ENCODE peak calls at places on chromosome 12, in eight cellular contexts. One of them, this sample, is unnamed.

GRCh38 chr12:31317471-31318397 is 8.2 kb downstream of the SINHCAF start:
- DNase-seq in transverse colon: no peak
- DNase-seq in stimulated activated CD4-positive, alpha-beta T cell treated with anti-CD3 and anti-CD28 coated beads, Interleukin-2, amount 100 ng/mL, for 48 hours: no peak
- DNase-seq in iPS-NIHi11: no peak
- DNase-seq in EL: peak; percentile 16
- DNase-seq in posterior cingulate gyrus: no peak
- DNase-seq in activated CD8-positive, alpha-beta T cell treated with anti-CD3 and anti-CD28 coated beads, Interleukin-2, amount 10 ng/mL, durations not matched to agents 7 days and 5 days: no peak
- DNase-seq in stimulated activated naive CD8-positive, alpha-beta T cell treated with anti-CD3 and anti-CD28 coated beads, Interleukin-15, Interleukin-2, amounts not matched to agents 100 U/mL and 50 U/mL, for 24 hours: no peak
- DNase-seq in this sample: no peak

GRCh38 chr12:132327351-132328171 is 1.8 kb downstream of the GALNT9 start:
- DNase-seq in transverse colon: peak; percentile 61
- DNase-seq in stimulated activated CD4-positive, alpha-beta T cell treated with anti-CD3 and anti-CD28 coated beads, Interleukin-2, amount 100 ng/mL, for 48 hours: peak; percentile 51
- DNase-seq in iPS-NIHi11: no peak
- DNase-seq in EL: peak; percentile 87
- DNase-seq in posterior cingulate gyrus: peak; percentile 67
- DNase-seq in activated CD8-positive, alpha-beta T cell treated with anti-CD3 and anti-CD28 coated beads, Interleukin-2, amount 10 ng/mL, durations not matched to agents 7 days and 5 days: peak; percentile 40
- DNase-seq in stimulated activated naive CD8-positive, alpha-beta T cell treated with anti-CD3 and anti-CD28 coated beads, Interleukin-15, Interleukin-2, amounts not matched to agents 100 U/mL and 50 U/mL, for 24 hours: peak; percentile 76
- DNase-seq in this sample: peak; percentile 7

GRCh38 chr12:77893918-77894317 is 63.2 kb downstream of the NAV3 start:
- DNase-seq in transverse colon: peak; percentile 68
- DNase-seq in stimulated activated CD4-positive, alpha-beta T cell treated with anti-CD3 and anti-CD28 coated beads, Interleukin-2, amount 100 ng/mL, for 48 hours: no peak
- DNase-seq in iPS-NIHi11: no peak
- DNase-seq in EL: peak; percentile 21
- DNase-seq in posterior cingulate gyrus: no peak
- DNase-seq in activated CD8-positive, alpha-beta T cell treated with anti-CD3 and anti-CD28 coated beads, Interleukin-2, amount 10 ng/mL, durations not matched to agents 7 days and 5 days: no peak
- DNase-seq in stimulated activated naive CD8-positive, alpha-beta T cell treated with anti-CD3 and anti-CD28 coated beads, Interleukin-15, Interleukin-2, amounts not matched to agents 100 U/mL and 50 U/mL, for 24 hours: no peak
- DNase-seq in this sample: no peak

GRCh38 chr12:131755305-131756113 is 44.6 kb downstream of the SFSWAP start:
- DNase-seq in transverse colon: no peak
- DNase-seq in stimulated activated CD4-positive, alpha-beta T cell treated with anti-CD3 and anti-CD28 coated beads, Interleukin-2, amount 100 ng/mL, for 48 hours: no peak
- DNase-seq in iPS-NIHi11: peak; percentile 76
- DNase-seq in EL: peak; percentile 9
- DNase-seq in posterior cingulate gyrus: no peak
- DNase-seq in activated CD8-positive, alpha-beta T cell treated with anti-CD3 and anti-CD28 coated beads, Interleukin-2, amount 10 ng/mL, durations not matched to agents 7 days and 5 days: peak; percentile 48
- DNase-seq in stimulated activated naive CD8-positive, alpha-beta T cell treated with anti-CD3 and anti-CD28 coated beads, Interleukin-15, Interleukin-2, amounts not matched to agents 100 U/mL and 50 U/mL, for 24 hours: peak; percentile 16
- DNase-seq in this sample: peak; percentile 30

GRCh38 chr12:42426733-42427132 is 100.8 kb downstream of the PPHLN1 start:
- DNase-seq in transverse colon: no peak
- DNase-seq in stimulated activated CD4-positive, alpha-beta T cell treated with anti-CD3 and anti-CD28 coated beads, Interleukin-2, amount 100 ng/mL, for 48 hours: no peak
- DNase-seq in iPS-NIHi11: peak; percentile 21
- DNase-seq in EL: peak; percentile 74
- DNase-seq in posterior cingulate gyrus: no peak
- DNase-seq in activated CD8-positive, alpha-beta T cell treated with anti-CD3 and anti-CD28 coated beads, Interleukin-2, amount 10 ng/mL, durations not matched to agents 7 days and 5 days: no peak
- DNase-seq in stimulated activated naive CD8-positive, alpha-beta T cell treated with anti-CD3 and anti-CD28 coated beads, Interleukin-15, Interleukin-2, amounts not matched to agents 100 U/mL and 50 U/mL, for 24 hours: no peak
- DNase-seq in this sample: peak; percentile 61

GRCh38 chr12:52612431-52613290 is 5.7 kb downstream of the KRT73 start:
- DNase-seq in transverse colon: no peak
- DNase-seq in stimulated activated CD4-positive, alpha-beta T cell treated with anti-CD3 and anti-CD28 coated beads, Interleukin-2, amount 100 ng/mL, for 48 hours: no peak
- DNase-seq in iPS-NIHi11: no peak
- DNase-seq in EL: no peak
- DNase-seq in posterior cingulate gyrus: no peak
- DNase-seq in activated CD8-positive, alpha-beta T cell treated with anti-CD3 and anti-CD28 coated beads, Interleukin-2, amount 10 ng/mL, durations not matched to agents 7 days and 5 days: no peak
- DNase-seq in stimulated activated naive CD8-positive, alpha-beta T cell treated with anti-CD3 and anti-CD28 coated beads, Interleukin-15, Interleukin-2, amounts not matched to agents 100 U/mL and 50 U/mL, for 24 hours: no peak
- DNase-seq in this sample: no peak

GRCh38 chr12:113528606-113529005 is 56.9 kb upstream of the LHX5 start:
- DNase-seq in transverse colon: no peak
- DNase-seq in stimulated activated CD4-positive, alpha-beta T cell treated with anti-CD3 and anti-CD28 coated beads, Interleukin-2, amount 100 ng/mL, for 48 hours: no peak
- DNase-seq in iPS-NIHi11: no peak
- DNase-seq in EL: no peak
- DNase-seq in posterior cingulate gyrus: no peak
- DNase-seq in activated CD8-positive, alpha-beta T cell treated with anti-CD3 and anti-CD28 coated beads, Interleukin-2, amount 10 ng/mL, durations not matched to agents 7 days and 5 days: no peak
- DNase-seq in stimulated activated naive CD8-positive, alpha-beta T cell treated with anti-CD3 and anti-CD28 coated beads, Interleukin-15, Interleukin-2, amounts not matched to agents 100 U/mL and 50 U/mL, for 24 hours: no peak
- DNase-seq in this sample: no peak

GRCh38 chr12:31322651-31323248 is 3.2 kb downstream of the SINHCAF start:
- DNase-seq in transverse colon: peak; percentile 13
- DNase-seq in stimulated activated CD4-positive, alpha-beta T cell treated with anti-CD3 and anti-CD28 coated beads, Interleukin-2, amount 100 ng/mL, for 48 hours: no peak
- DNase-seq in iPS-NIHi11: no peak
- DNase-seq in EL: peak; percentile 72
- DNase-seq in posterior cingulate gyrus: no peak
- DNase-seq in activated CD8-positive, alpha-beta T cell treated with anti-CD3 and anti-CD28 coated beads, Interleukin-2, amount 10 ng/mL, durations not matched to agents 7 days and 5 days: no peak
- DNase-seq in stimulated activated naive CD8-positive, alpha-beta T cell treated with anti-CD3 and anti-CD28 coated beads, Interleukin-15, Interleukin-2, amounts not matched to agents 100 U/mL and 50 U/mL, for 24 hours: no peak
- DNase-seq in this sample: no peak

GRCh38 chr12:2083561-2083960 is 30.8 kb downstream of the CACNA1C start:
- DNase-seq in transverse colon: no peak
- DNase-seq in stimulated activated CD4-positive, alpha-beta T cell treated with anti-CD3 and anti-CD28 coated beads, Interleukin-2, amount 100 ng/mL, for 48 hours: no peak
- DNase-seq in iPS-NIHi11: no peak
- DNase-seq in EL: peak; percentile 31
- DNase-seq in posterior cingulate gyrus: no peak
- DNase-seq in activated CD8-positive, alpha-beta T cell treated with anti-CD3 and anti-CD28 coated beads, Interleukin-2, amount 10 ng/mL, durations not matched to agents 7 days and 5 days: no peak
- DNase-seq in stimulated activated naive CD8-positive, alpha-beta T cell treated with anti-CD3 and anti-CD28 coated beads, Interleukin-15, Interleukin-2, amounts not matched to agents 100 U/mL and 50 U/mL, for 24 hours: no peak
- DNase-seq in this sample: no peak

GRCh38 chr12:113040722-113041168 is 15.8 kb upstream of the DTX1 start:
- DNase-seq in transverse colon: peak; percentile 41
- DNase-seq in stimulated activated CD4-positive, alpha-beta T cell treated with anti-CD3 and anti-CD28 coated beads, Interleukin-2, amount 100 ng/mL, for 48 hours: no peak
- DNase-seq in iPS-NIHi11: no peak
- DNase-seq in EL: peak; percentile 84
- DNase-seq in posterior cingulate gyrus: no peak
- DNase-seq in activated CD8-positive, alpha-beta T cell treated with anti-CD3 and anti-CD28 coated beads, Interleukin-2, amount 10 ng/mL, durations not matched to agents 7 days and 5 days: no peak
- DNase-seq in stimulated activated naive CD8-positive, alpha-beta T cell treated with anti-CD3 and anti-CD28 coated beads, Interleukin-15, Interleukin-2, amounts not matched to agents 100 U/mL and 50 U/mL, for 24 hours: no peak
- DNase-seq in this sample: peak; percentile 50

GRCh38 chr12:11822071-11822818 is 172.8 kb downstream of the ETV6 start:
- DNase-seq in transverse colon: peak; percentile 55
- DNase-seq in stimulated activated CD4-positive, alpha-beta T cell treated with anti-CD3 and anti-CD28 coated beads, Interleukin-2, amount 100 ng/mL, for 48 hours: no peak
- DNase-seq in iPS-NIHi11: no peak
- DNase-seq in EL: peak; percentile 70
- DNase-seq in posterior cingulate gyrus: no peak
- DNase-seq in activated CD8-positive, alpha-beta T cell treated with anti-CD3 and anti-CD28 coated beads, Interleukin-2, amount 10 ng/mL, durations not matched to agents 7 days and 5 days: no peak
- DNase-seq in stimulated activated naive CD8-positive, alpha-beta T cell treated with anti-CD3 and anti-CD28 coated beads, Interleukin-15, Interleukin-2, amounts not matched to agents 100 U/mL and 50 U/mL, for 24 hours: peak; percentile 46
- DNase-seq in this sample: no peak

GRCh38 chr12:103560604-103561101 is 26.4 kb upstream of the STAB2 start:
- DNase-seq in transverse colon: no peak
- DNase-seq in stimulated activated CD4-positive, alpha-beta T cell treated with anti-CD3 and anti-CD28 coated beads, Interleukin-2, amount 100 ng/mL, for 48 hours: no peak
- DNase-seq in iPS-NIHi11: no peak
- DNase-seq in EL: peak; percentile 99
- DNase-seq in posterior cingulate gyrus: no peak
- DNase-seq in activated CD8-positive, alpha-beta T cell treated with anti-CD3 and anti-CD28 coated beads, Interleukin-2, amount 10 ng/mL, durations not matched to agents 7 days and 5 days: no peak
- DNase-seq in stimulated activated naive CD8-positive, alpha-beta T cell treated with anti-CD3 and anti-CD28 coated beads, Interleukin-15, Interleukin-2, amounts not matched to agents 100 U/mL and 50 U/mL, for 24 hours: no peak
- DNase-seq in this sample: no peak

GRCh38 chr12:52428121-52428520 is 6.0 kb downstream of the KRT75 start:
- DNase-seq in transverse colon: no peak
- DNase-seq in stimulated activated CD4-positive, alpha-beta T cell treated with anti-CD3 and anti-CD28 coated beads, Interleukin-2, amount 100 ng/mL, for 48 hours: no peak
- DNase-seq in iPS-NIHi11: no peak
- DNase-seq in EL: no peak
- DNase-seq in posterior cingulate gyrus: no peak
- DNase-seq in activated CD8-positive, alpha-beta T cell treated with anti-CD3 and anti-CD28 coated beads, Interleukin-2, amount 10 ng/mL, durations not matched to agents 7 days and 5 days: no peak
- DNase-seq in stimulated activated naive CD8-positive, alpha-beta T cell treated with anti-CD3 and anti-CD28 coated beads, Interleukin-15, Interleukin-2, amounts not matched to agents 100 U/mL and 50 U/mL, for 24 hours: no peak
- DNase-seq in this sample: no peak

GRCh38 chr12:74539261-74539660 is 1.6 kb downstream of the ATXN7L3B start:
- DNase-seq in transverse colon: no peak
- DNase-seq in stimulated activated CD4-positive, alpha-beta T cell treated with anti-CD3 and anti-CD28 coated beads, Interleukin-2, amount 100 ng/mL, for 48 hours: no peak
- DNase-seq in iPS-NIHi11: no peak
- DNase-seq in EL: peak; percentile 13
- DNase-seq in posterior cingulate gyrus: no peak
- DNase-seq in activated CD8-positive, alpha-beta T cell treated with anti-CD3 and anti-CD28 coated beads, Interleukin-2, amount 10 ng/mL, durations not matched to agents 7 days and 5 days: no peak
- DNase-seq in stimulated activated naive CD8-positive, alpha-beta T cell treated with anti-CD3 and anti-CD28 coated beads, Interleukin-15, Interleukin-2, amounts not matched to agents 100 U/mL and 50 U/mL, for 24 hours: no peak
- DNase-seq in this sample: no peak

GRCh38 chr12:118101051-118101450 is 2.8 kb downstream of the VSIG10 start:
- DNase-seq in transverse colon: no peak
- DNase-seq in stimulated activated CD4-positive, alpha-beta T cell treated with anti-CD3 and anti-CD28 coated beads, Interleukin-2, amount 100 ng/mL, for 48 hours: no peak
- DNase-seq in iPS-NIHi11: no peak
- DNase-seq in EL: no peak
- DNase-seq in posterior cingulate gyrus: no peak
- DNase-seq in activated CD8-positive, alpha-beta T cell treated with anti-CD3 and anti-CD28 coated beads, Interleukin-2, amount 10 ng/mL, durations not matched to agents 7 days and 5 days: no peak
- DNase-seq in stimulated activated naive CD8-positive, alpha-beta T cell treated with anti-CD3 and anti-CD28 coated beads, Interleukin-15, Interleukin-2, amounts not matched to agents 100 U/mL and 50 U/mL, for 24 hours: no peak
- DNase-seq in this sample: no peak

GRCh38 chr12:57243521-57244305 is 7.3 kb downstream of the STAC3 start:
- DNase-seq in transverse colon: peak; percentile 86
- DNase-seq in stimulated activated CD4-positive, alpha-beta T cell treated with anti-CD3 and anti-CD28 coated beads, Interleukin-2, amount 100 ng/mL, for 48 hours: peak; percentile 86
- DNase-seq in iPS-NIHi11: peak; percentile 88
- DNase-seq in EL: peak; percentile 63
- DNase-seq in posterior cingulate gyrus: peak; percentile 66
- DNase-seq in activated CD8-positive, alpha-beta T cell treated with anti-CD3 and anti-CD28 coated beads, Interleukin-2, amount 10 ng/mL, durations not matched to agents 7 days and 5 days: peak; percentile 89
- DNase-seq in stimulated activated naive CD8-positive, alpha-beta T cell treated with anti-CD3 and anti-CD28 coated beads, Interleukin-15, Interleukin-2, amounts not matched to agents 100 U/mL and 50 U/mL, for 24 hours: peak; percentile 88
- DNase-seq in this sample: peak; percentile 81

GRCh38 chr12:18277196-18277595 is 15.9 kb downstream of the PIK3C2G start:
- DNase-seq in transverse colon: no peak
- DNase-seq in stimulated activated CD4-positive, alpha-beta T cell treated with anti-CD3 and anti-CD28 coated beads, Interleukin-2, amount 100 ng/mL, for 48 hours: no peak
- DNase-seq in iPS-NIHi11: no peak
- DNase-seq in EL: no peak
- DNase-seq in posterior cingulate gyrus: no peak
- DNase-seq in activated CD8-positive, alpha-beta T cell treated with anti-CD3 and anti-CD28 coated beads, Interleukin-2, amount 10 ng/mL, durations not matched to agents 7 days and 5 days: no peak
- DNase-seq in stimulated activated naive CD8-positive, alpha-beta T cell treated with anti-CD3 and anti-CD28 coated beads, Interleukin-15, Interleukin-2, amounts not matched to agents 100 U/mL and 50 U/mL, for 24 hours: no peak
- DNase-seq in this sample: no peak

GRCh38 chr12:75977952-75978671 is 53.5 kb downstream of the PHLDA1 start:
- DNase-seq in transverse colon: peak; percentile 75
- DNase-seq in stimulated activated CD4-positive, alpha-beta T cell treated with anti-CD3 and anti-CD28 coated beads, Interleukin-2, amount 100 ng/mL, for 48 hours: peak; percentile 54
- DNase-seq in iPS-NIHi11: peak; percentile 44
- DNase-seq in EL: peak; percentile 100
- DNase-seq in posterior cingulate gyrus: no peak
- DNase-seq in activated CD8-positive, alpha-beta T cell treated with anti-CD3 and anti-CD28 coated beads, Interleukin-2, amount 10 ng/mL, durations not matched to agents 7 days and 5 days: peak; percentile 89
- DNase-seq in stimulated activated naive CD8-positive, alpha-beta T cell treated with anti-CD3 and anti-CD28 coated beads, Interleukin-15, Interleukin-2, amounts not matched to agents 100 U/mL and 50 U/mL, for 24 hours: peak; percentile 69
- DNase-seq in this sample: peak; percentile 96

GRCh38 chr12:58803893-58804292 is 116.4 kb downstream of the LRIG3 start:
- DNase-seq in transverse colon: no peak
- DNase-seq in stimulated activated CD4-positive, alpha-beta T cell treated with anti-CD3 and anti-CD28 coated beads, Interleukin-2, amount 100 ng/mL, for 48 hours: no peak
- DNase-seq in iPS-NIHi11: no peak
- DNase-seq in EL: peak; percentile 75
- DNase-seq in posterior cingulate gyrus: no peak
- DNase-seq in activated CD8-positive, alpha-beta T cell treated with anti-CD3 and anti-CD28 coated beads, Interleukin-2, amount 10 ng/mL, durations not matched to agents 7 days and 5 days: no peak
- DNase-seq in stimulated activated naive CD8-positive, alpha-beta T cell treated with anti-CD3 and anti-CD28 coated beads, Interleukin-15, Interleukin-2, amounts not matched to agents 100 U/mL and 50 U/mL, for 24 hours: no peak
- DNase-seq in this sample: no peak

GRCh38 chr12:97960741-97961608 is 498.4 kb downstream of the RMST start:
- DNase-seq in transverse colon: no peak
- DNase-seq in stimulated activated CD4-positive, alpha-beta T cell treated with anti-CD3 and anti-CD28 coated beads, Interleukin-2, amount 100 ng/mL, for 48 hours: peak; percentile 5
- DNase-seq in iPS-NIHi11: peak; percentile 61
- DNase-seq in EL: peak; percentile 0
- DNase-seq in posterior cingulate gyrus: no peak
- DNase-seq in activated CD8-positive, alpha-beta T cell treated with anti-CD3 and anti-CD28 coated beads, Interleukin-2, amount 10 ng/mL, durations not matched to agents 7 days and 5 days: peak; percentile 36
- DNase-seq in stimulated activated naive CD8-positive, alpha-beta T cell treated with anti-CD3 and anti-CD28 coated beads, Interleukin-15, Interleukin-2, amounts not matched to agents 100 U/mL and 50 U/mL, for 24 hours: peak; percentile 9
- DNase-seq in this sample: peak; percentile 14

GRCh38 chr12:16323010-16323409 is 24.4 kb upstream of the MGST1 start:
- DNase-seq in transverse colon: no peak
- DNase-seq in stimulated activated CD4-positive, alpha-beta T cell treated with anti-CD3 and anti-CD28 coated beads, Interleukin-2, amount 100 ng/mL, for 48 hours: no peak
- DNase-seq in iPS-NIHi11: no peak
- DNase-seq in EL: peak; percentile 28
- DNase-seq in posterior cingulate gyrus: no peak
- DNase-seq in activated CD8-positive, alpha-beta T cell treated with anti-CD3 and anti-CD28 coated beads, Interleukin-2, amount 10 ng/mL, durations not matched to agents 7 days and 5 days: no peak
- DNase-seq in stimulated activated naive CD8-positive, alpha-beta T cell treated with anti-CD3 and anti-CD28 coated beads, Interleukin-15, Interleukin-2, amounts not matched to agents 100 U/mL and 50 U/mL, for 24 hours: no peak
- DNase-seq in this sample: no peak

GRCh38 chr12:57519758-57520007 is 631 bp downstream of the DDIT3 start:
- DNase-seq in transverse colon: no peak
- DNase-seq in stimulated activated CD4-positive, alpha-beta T cell treated with anti-CD3 and anti-CD28 coated beads, Interleukin-2, amount 100 ng/mL, for 48 hours: no peak
- DNase-seq in iPS-NIHi11: no peak
- DNase-seq in EL: no peak
- DNase-seq in posterior cingulate gyrus: no peak
- DNase-seq in activated CD8-positive, alpha-beta T cell treated with anti-CD3 and anti-CD28 coated beads, Interleukin-2, amount 10 ng/mL, durations not matched to agents 7 days and 5 days: no peak
- DNase-seq in stimulated activated naive CD8-positive, alpha-beta T cell treated with anti-CD3 and anti-CD28 coated beads, Interleukin-15, Interleukin-2, amounts not matched to agents 100 U/mL and 50 U/mL, for 24 hours: peak; percentile 35
- DNase-seq in this sample: no peak

GRCh38 chr12:128813392-128813791 is 10.4 kb downstream of the SLC15A4 start:
- DNase-seq in transverse colon: no peak
- DNase-seq in stimulated activated CD4-positive, alpha-beta T cell treated with anti-CD3 and anti-CD28 coated beads, Interleukin-2, amount 100 ng/mL, for 48 hours: no peak
- DNase-seq in iPS-NIHi11: no peak
- DNase-seq in EL: peak; percentile 8
- DNase-seq in posterior cingulate gyrus: no peak
- DNase-seq in activated CD8-positive, alpha-beta T cell treated with anti-CD3 and anti-CD28 coated beads, Interleukin-2, amount 10 ng/mL, durations not matched to agents 7 days and 5 days: no peak
- DNase-seq in stimulated activated naive CD8-positive, alpha-beta T cell treated with anti-CD3 and anti-CD28 coated beads, Interleukin-15, Interleukin-2, amounts not matched to agents 100 U/mL and 50 U/mL, for 24 hours: no peak
- DNase-seq in this sample: no peak

GRCh38 chr12:124352839-124353238 is 57.9 kb downstream of the RFLNA start:
- DNase-seq in transverse colon: peak; percentile 86
- DNase-seq in stimulated activated CD4-positive, alpha-beta T cell treated with anti-CD3 and anti-CD28 coated beads, Interleukin-2, amount 100 ng/mL, for 48 hours: no peak
- DNase-seq in iPS-NIHi11: no peak
- DNase-seq in EL: no peak
- DNase-seq in posterior cingulate gyrus: no peak
- DNase-seq in activated CD8-positive, alpha-beta T cell treated with anti-CD3 and anti-CD28 coated beads, Interleukin-2, amount 10 ng/mL, durations not matched to agents 7 days and 5 days: no peak
- DNase-seq in stimulated activated naive CD8-positive, alpha-beta T cell treated with anti-CD3 and anti-CD28 coated beads, Interleukin-15, Interleukin-2, amounts not matched to agents 100 U/mL and 50 U/mL, for 24 hours: no peak
- DNase-seq in this sample: peak; percentile 95

GRCh38 chr12:27709932-27710591 is 570 bp upstream of the MRPS35 start:
- DNase-seq in transverse colon: peak; percentile 35
- DNase-seq in stimulated activated CD4-positive, alpha-beta T cell treated with anti-CD3 and anti-CD28 coated beads, Interleukin-2, amount 100 ng/mL, for 48 hours: no peak
- DNase-seq in iPS-NIHi11: no peak
- DNase-seq in EL: peak; percentile 49
- DNase-seq in posterior cingulate gyrus: no peak
- DNase-seq in activated CD8-positive, alpha-beta T cell treated with anti-CD3 and anti-CD28 coated beads, Interleukin-2, amount 10 ng/mL, durations not matched to agents 7 days and 5 days: no peak
- DNase-seq in stimulated activated naive CD8-positive, alpha-beta T cell treated with anti-CD3 and anti-CD28 coated beads, Interleukin-15, Interleukin-2, amounts not matched to agents 100 U/mL and 50 U/mL, for 24 hours: peak; percentile 25
- DNase-seq in this sample: peak; percentile 26

GRCh38 chr12:52600941-52601481 is at the start of gene KRT72:
- DNase-seq in transverse colon: no peak
- DNase-seq in stimulated activated CD4-positive, alpha-beta T cell treated with anti-CD3 and anti-CD28 coated beads, Interleukin-2, amount 100 ng/mL, for 48 hours: no peak
- DNase-seq in iPS-NIHi11: no peak
- DNase-seq in EL: no peak
- DNase-seq in posterior cingulate gyrus: no peak
- DNase-seq in activated CD8-positive, alpha-beta T cell treated with anti-CD3 and anti-CD28 coated beads, Interleukin-2, amount 10 ng/mL, durations not matched to agents 7 days and 5 days: no peak
- DNase-seq in stimulated activated naive CD8-positive, alpha-beta T cell treated with anti-CD3 and anti-CD28 coated beads, Interleukin-15, Interleukin-2, amounts not matched to agents 100 U/mL and 50 U/mL, for 24 hours: no peak
- DNase-seq in this sample: no peak

GRCh38 chr12:11810160-11810559 is 160.7 kb downstream of the ETV6 start:
- DNase-seq in transverse colon: no peak
- DNase-seq in stimulated activated CD4-positive, alpha-beta T cell treated with anti-CD3 and anti-CD28 coated beads, Interleukin-2, amount 100 ng/mL, for 48 hours: no peak
- DNase-seq in iPS-NIHi11: no peak
- DNase-seq in EL: no peak
- DNase-seq in posterior cingulate gyrus: no peak
- DNase-seq in activated CD8-positive, alpha-beta T cell treated with anti-CD3 and anti-CD28 coated beads, Interleukin-2, amount 10 ng/mL, durations not matched to agents 7 days and 5 days: no peak
- DNase-seq in stimulated activated naive CD8-positive, alpha-beta T cell treated with anti-CD3 and anti-CD28 coated beads, Interleukin-15, Interleukin-2, amounts not matched to agents 100 U/mL and 50 U/mL, for 24 hours: no peak
- DNase-seq in this sample: no peak

GRCh38 chr12:127381043-127381668 is 885.8 kb upstream of the TMEM132C start:
- DNase-seq in transverse colon: peak; percentile 21
- DNase-seq in stimulated activated CD4-positive, alpha-beta T cell treated with anti-CD3 and anti-CD28 coated beads, Interleukin-2, amount 100 ng/mL, for 48 hours: peak; percentile 49
- DNase-seq in iPS-NIHi11: peak; percentile 44
- DNase-seq in EL: peak; percentile 51
- DNase-seq in posterior cingulate gyrus: peak; percentile 64
- DNase-seq in activated CD8-positive, alpha-beta T cell treated with anti-CD3 and anti-CD28 coated beads, Interleukin-2, amount 10 ng/mL, durations not matched to agents 7 days and 5 days: peak; percentile 40
- DNase-seq in stimulated activated naive CD8-positive, alpha-beta T cell treated with anti-CD3 and anti-CD28 coated beads, Interleukin-15, Interleukin-2, amounts not matched to agents 100 U/mL and 50 U/mL, for 24 hours: peak; percentile 54
- DNase-seq in this sample: peak; percentile 5

GRCh38 chr12:108793756-108794441 is 62.6 kb upstream of the CORO1C start:
- DNase-seq in transverse colon: peak; percentile 29
- DNase-seq in stimulated activated CD4-positive, alpha-beta T cell treated with anti-CD3 and anti-CD28 coated beads, Interleukin-2, amount 100 ng/mL, for 48 hours: no peak
- DNase-seq in iPS-NIHi11: no peak
- DNase-seq in EL: no peak
- DNase-seq in posterior cingulate gyrus: no peak
- DNase-seq in activated CD8-positive, alpha-beta T cell treated with anti-CD3 and anti-CD28 coated beads, Interleukin-2, amount 10 ng/mL, durations not matched to agents 7 days and 5 days: no peak
- DNase-seq in stimulated activated naive CD8-positive, alpha-beta T cell treated with anti-CD3 and anti-CD28 coated beads, Interleukin-15, Interleukin-2, amounts not matched to agents 100 U/mL and 50 U/mL, for 24 hours: no peak
- DNase-seq in this sample: no peak

GRCh38 chr12:131980263-131980662 is 30.5 kb downstream of the EP400 start:
- DNase-seq in transverse colon: no peak
- DNase-seq in stimulated activated CD4-positive, alpha-beta T cell treated with anti-CD3 and anti-CD28 coated beads, Interleukin-2, amount 100 ng/mL, for 48 hours: no peak
- DNase-seq in iPS-NIHi11: no peak
- DNase-seq in EL: no peak
- DNase-seq in posterior cingulate gyrus: no peak
- DNase-seq in activated CD8-positive, alpha-beta T cell treated with anti-CD3 and anti-CD28 coated beads, Interleukin-2, amount 10 ng/mL, durations not matched to agents 7 days and 5 days: no peak
- DNase-seq in stimulated activated naive CD8-positive, alpha-beta T cell treated with anti-CD3 and anti-CD28 coated beads, Interleukin-15, Interleukin-2, amounts not matched to agents 100 U/mL and 50 U/mL, for 24 hours: no peak
- DNase-seq in this sample: no peak

GRCh38 chr12:122348505-122348904 is 74.0 kb downstream of the CLIP1 start:
- DNase-seq in transverse colon: no peak
- DNase-seq in stimulated activated CD4-positive, alpha-beta T cell treated with anti-CD3 and anti-CD28 coated beads, Interleukin-2, amount 100 ng/mL, for 48 hours: no peak
- DNase-seq in iPS-NIHi11: no peak
- DNase-seq in EL: no peak
- DNase-seq in posterior cingulate gyrus: no peak
- DNase-seq in activated CD8-positive, alpha-beta T cell treated with anti-CD3 and anti-CD28 coated beads, Interleukin-2, amount 10 ng/mL, durations not matched to agents 7 days and 5 days: no peak
- DNase-seq in stimulated activated naive CD8-positive, alpha-beta T cell treated with anti-CD3 and anti-CD28 coated beads, Interleukin-15, Interleukin-2, amounts not matched to agents 100 U/mL and 50 U/mL, for 24 hours: no peak
- DNase-seq in this sample: no peak

GRCh38 chr12:115103884-115104883 is 420.2 kb upstream of the TBX3 start:
- DNase-seq in transverse colon: no peak
- DNase-seq in stimulated activated CD4-positive, alpha-beta T cell treated with anti-CD3 and anti-CD28 coated beads, Interleukin-2, amount 100 ng/mL, for 48 hours: no peak
- DNase-seq in iPS-NIHi11: no peak
- DNase-seq in EL: peak; percentile 3
- DNase-seq in posterior cingulate gyrus: peak; percentile 9
- DNase-seq in activated CD8-positive, alpha-beta T cell treated with anti-CD3 and anti-CD28 coated beads, Interleukin-2, amount 10 ng/mL, durations not matched to agents 7 days and 5 days: no peak
- DNase-seq in stimulated activated naive CD8-positive, alpha-beta T cell treated with anti-CD3 and anti-CD28 coated beads, Interleukin-15, Interleukin-2, amounts not matched to agents 100 U/mL and 50 U/mL, for 24 hours: no peak
- DNase-seq in this sample: no peak

This sample was measured in HL-60.